ENCODE peak calls at places on chromosomes 5 and 9, in five cellular contexts. One of them, this sample, is unnamed.

GRCh38 chr5:318341-318897 is 3.1 kb upstream of the AHRR start:
- DNase-seq in GM23338: peak; percentile 20
- DNase-seq in HCT116: peak; percentile 48
- DNase-seq in breast epithelium: no peak
- DNase-seq in spleen: no peak
- DNase-seq in this sample: peak; percentile 56

GRCh38 chr9:2662496-2662895 is 40.9 kb downstream of the VLDLR start:
- DNase-seq in GM23338: peak; percentile 62
- DNase-seq in HCT116: no peak
- DNase-seq in breast epithelium: no peak
- DNase-seq in spleen: no peak
- DNase-seq in this sample: no peak

GRCh38 chr9:2216591-2216990 is 201.4 kb downstream of the SMARCA2 start:
- DNase-seq in GM23338: no peak
- DNase-seq in HCT116: no peak
- DNase-seq in breast epithelium: no peak
- DNase-seq in spleen: no peak
- DNase-seq in this sample: no peak

GRCh38 chr5:72602696-72603685 is 95.8 kb upstream of the ZNF366 start:
- DNase-seq in GM23338: no peak
- DNase-seq in HCT116: no peak
- DNase-seq in breast epithelium: no peak
- DNase-seq in spleen: no peak
- DNase-seq in this sample: no peak

GRCh38 chr5:79961731-79962579 is 29.1 kb downstream of the MTX3 start:
- DNase-seq in GM23338: no peak
- DNase-seq in HCT116: no peak
- DNase-seq in breast epithelium: no peak
- DNase-seq in spleen: no peak
- DNase-seq in this sample: no peak

GRCh38 chr9:86668488-86668887 is 278.8 kb downstream of the GAS1 start:
- DNase-seq in GM23338: no peak
- DNase-seq in HCT116: no peak
- DNase-seq in breast epithelium: no peak
- DNase-seq in spleen: no peak
- DNase-seq in this sample: no peak

GRCh38 chr9:134891713-134892112 is 11.1 kb downstream of the FCN2 start:
- DNase-seq in GM23338: no peak
- DNase-seq in HCT116: no peak
- DNase-seq in breast epithelium: no peak
- DNase-seq in spleen: peak; percentile 51
- DNase-seq in this sample: no peak

GRCh38 chr5:133895979-133896378 is 72.4 kb downstream of the C5orf15 start:
- DNase-seq in GM23338: no peak
- DNase-seq in HCT116: no peak
- DNase-seq in breast epithelium: no peak
- DNase-seq in spleen: peak; percentile 3
- DNase-seq in this sample: no peak

GRCh38 chr5:59188415-59189225 is 605.7 kb downstream of the RAB3C start:
- DNase-seq in GM23338: peak; percentile 88
- DNase-seq in HCT116: peak; percentile 46
- DNase-seq in breast epithelium: peak; percentile 56
- DNase-seq in spleen: peak; percentile 89
- DNase-seq in this sample: peak; percentile 62

GRCh38 chr5:14305045-14305444 is 161.9 kb downstream of the TRIO start:
- DNase-seq in GM23338: no peak
- DNase-seq in HCT116: no peak
- DNase-seq in breast epithelium: no peak
- DNase-seq in spleen: no peak
- DNase-seq in this sample: no peak

GRCh38 chr9:114029311-114030170 is 48.6 kb downstream of the AMBP start:
- DNase-seq in GM23338: no peak
- DNase-seq in HCT116: no peak
- DNase-seq in breast epithelium: peak; percentile 10
- DNase-seq in spleen: peak; percentile 45
- DNase-seq in this sample: no peak

GRCh38 chr5:138243794-138244193 is 30.6 kb downstream of the GFRA3 start:
- DNase-seq in GM23338: no peak
- DNase-seq in HCT116: no peak
- DNase-seq in breast epithelium: no peak
- DNase-seq in spleen: no peak
- DNase-seq in this sample: no peak

GRCh38 chr9:131469369-131469768 is 33.3 kb upstream of the POMT1 start:
- DNase-seq in GM23338: no peak
- DNase-seq in HCT116: no peak
- DNase-seq in breast epithelium: peak; percentile 41
- DNase-seq in spleen: peak; percentile 27
- DNase-seq in this sample: no peak

GRCh38 chr5:165457854-165458481 is 1952.5 kb downstream of the MAT2B start:
- DNase-seq in GM23338: peak; percentile 88
- DNase-seq in HCT116: no peak
- DNase-seq in breast epithelium: no peak
- DNase-seq in spleen: no peak
- DNase-seq in this sample: peak; percentile 34

GRCh38 chr9:34123682-34124081 is 2.8 kb downstream of the DCAF12 start:
- DNase-seq in GM23338: no peak
- DNase-seq in HCT116: no peak
- DNase-seq in breast epithelium: no peak
- DNase-seq in spleen: peak; percentile 76
- DNase-seq in this sample: no peak

GRCh38 chr9:14993061-14993800 is 83.0 kb upstream of the FREM1 start:
- DNase-seq in GM23338: peak; percentile 99
- DNase-seq in HCT116: no peak
- DNase-seq in breast epithelium: peak; percentile 79
- DNase-seq in spleen: peak; percentile 82
- DNase-seq in this sample: peak; percentile 82

GRCh38 chr5:149422429-149423286 is 43.6 kb upstream of the IL17B start:
- DNase-seq in GM23338: peak; percentile 64
- DNase-seq in HCT116: no peak
- DNase-seq in breast epithelium: no peak
- DNase-seq in spleen: peak; percentile 81
- DNase-seq in this sample: no peak

GRCh38 chr9:78786794-78787193 is 489.9 kb downstream of the PSAT1 start:
- DNase-seq in GM23338: no peak
- DNase-seq in HCT116: no peak
- DNase-seq in breast epithelium: no peak
- DNase-seq in spleen: no peak
- DNase-seq in this sample: no peak

GRCh38 chr5:107719207-107719606 is 48.5 kb upstream of the EFNA5 start:
- DNase-seq in GM23338: no peak
- DNase-seq in HCT116: no peak
- DNase-seq in breast epithelium: no peak
- DNase-seq in spleen: no peak
- DNase-seq in this sample: no peak

GRCh38 chr9:136282272-136282861 is 21.5 kb downstream of the CCDC187 start:
- DNase-seq in GM23338: no peak
- DNase-seq in HCT116: no peak
- DNase-seq in breast epithelium: no peak
- DNase-seq in spleen: no peak
- DNase-seq in this sample: no peak

GRCh38 chr5:104355350-104355749 is 792.8 kb upstream of the NUDT12 start:
- DNase-seq in GM23338: no peak
- DNase-seq in HCT116: peak; percentile 33
- DNase-seq in breast epithelium: no peak
- DNase-seq in spleen: no peak
- DNase-seq in this sample: no peak

GRCh38 chr9:2242778-2243395 is 227.7 kb downstream of the SMARCA2 start:
- DNase-seq in GM23338: peak; percentile 48
- DNase-seq in HCT116: no peak
- DNase-seq in breast epithelium: no peak
- DNase-seq in spleen: no peak
- DNase-seq in this sample: no peak

GRCh38 chr5:19855929-19856328 is 132.1 kb downstream of the CDH18 start:
- DNase-seq in GM23338: no peak
- DNase-seq in HCT116: no peak
- DNase-seq in breast epithelium: no peak
- DNase-seq in spleen: no peak
- DNase-seq in this sample: no peak

GRCh38 chr9:73024601-73025034 is 71.8 kb upstream of the ALDH1A1 start:
- DNase-seq in GM23338: no peak
- DNase-seq in HCT116: no peak
- DNase-seq in breast epithelium: no peak
- DNase-seq in spleen: no peak
- DNase-seq in this sample: no peak

GRCh38 chr9:127311239-127311741 is 46.7 kb downstream of the GARNL3 start:
- DNase-seq in GM23338: peak; percentile 69
- DNase-seq in HCT116: peak; percentile 1
- DNase-seq in breast epithelium: no peak
- DNase-seq in spleen: no peak
- DNase-seq in this sample: no peak

GRCh38 chr5:74139589-74139988 is 500.9 kb downstream of the ENC1 start:
- DNase-seq in GM23338: no peak
- DNase-seq in HCT116: no peak
- DNase-seq in breast epithelium: no peak
- DNase-seq in spleen: no peak
- DNase-seq in this sample: no peak

GRCh38 chr5:56212127-56212879 is 20.8 kb downstream of the ANKRD55 start:
- DNase-seq in GM23338: no peak
- DNase-seq in HCT116: no peak
- DNase-seq in breast epithelium: no peak
- DNase-seq in spleen: no peak
- DNase-seq in this sample: no peak

GRCh38 chr9:90988318-90988717 is 186.7 kb downstream of the SYK start:
- DNase-seq in GM23338: no peak
- DNase-seq in HCT116: no peak
- DNase-seq in breast epithelium: no peak
- DNase-seq in spleen: no peak
- DNase-seq in this sample: no peak

GRCh38 chr9:28808042-28808441 is 1234.8 kb upstream of the C9orf72 start:
- DNase-seq in GM23338: no peak
- DNase-seq in HCT116: no peak
- DNase-seq in breast epithelium: no peak
- DNase-seq in spleen: no peak
- DNase-seq in this sample: no peak

GRCh38 chr5:93328833-93329232 is 252.2 kb downstream of the NR2F1-AS1 start:
- DNase-seq in GM23338: no peak
- DNase-seq in HCT116: no peak
- DNase-seq in breast epithelium: no peak
- DNase-seq in spleen: no peak
- DNase-seq in this sample: no peak

GRCh38 chr5:157546456-157547100 is 29.0 kb downstream of the ADAM19 start:
- DNase-seq in GM23338: no peak
- DNase-seq in HCT116: no peak
- DNase-seq in breast epithelium: no peak
- DNase-seq in spleen: no peak
- DNase-seq in this sample: no peak

GRCh38 chr5:140339636-140340035 is 6.8 kb downstream of the HBEGF start:
- DNase-seq in GM23338: no peak
- DNase-seq in HCT116: no peak
- DNase-seq in breast epithelium: no peak
- DNase-seq in spleen: peak; percentile 11
- DNase-seq in this sample: no peak
- H3K27ac ChIP-seq in GM23338: no peak overlapping the region
- H3K27ac ChIP-seq in HCT116: no peak overlapping the region
- H3K27ac ChIP-seq in breast epithelium: no peak overlapping the region
- H3K27ac ChIP-seq in spleen: peak overlapping the region; percentile 26
- H3K27ac ChIP-seq in this sample: no peak overlapping the region

GRCh38 chr5:7374186-7374585 is 21.8 kb upstream of the ADCY2 start:
- DNase-seq in GM23338: no peak
- DNase-seq in HCT116: no peak
- DNase-seq in breast epithelium: no peak
- DNase-seq in spleen: no peak
- DNase-seq in this sample: no peak

GRCh38 chr5:7377761-7378160 is 18.2 kb upstream of the ADCY2 start:
- DNase-seq in GM23338: no peak
- DNase-seq in HCT116: no peak
- DNase-seq in breast epithelium: no peak
- DNase-seq in spleen: no peak
- DNase-seq in this sample: peak; percentile 37

GRCh38 chr5:7382588-7382987 is 13.3 kb upstream of the ADCY2 start:
- DNase-seq in GM23338: no peak
- DNase-seq in HCT116: no peak
- DNase-seq in breast epithelium: no peak
- DNase-seq in spleen: no peak
- DNase-seq in this sample: no peak

GRCh38 chr5:7372399-7372798 is 23.5 kb upstream of the ADCY2 start:
- DNase-seq in GM23338: no peak
- DNase-seq in HCT116: no peak
- DNase-seq in breast epithelium: no peak
- DNase-seq in spleen: no peak
- DNase-seq in this sample: no peak

GRCh38 chr5:7376889-7377288 is 19.0 kb upstream of the ADCY2 start:
- DNase-seq in GM23338: no peak
- DNase-seq in HCT116: no peak
- DNase-seq in breast epithelium: no peak
- DNase-seq in spleen: no peak
- DNase-seq in this sample: no peak
- TF ChIP-seq POLR2AphosphoS5 in GM23338: no peak
- TF ChIP-seq POLR2AphosphoS5 in HCT116: no peak
- TF ChIP-seq POLR2AphosphoS5 in breast epithelium: no peak
- TF ChIP-seq POLR2AphosphoS5 in spleen: no peak
- TF ChIP-seq POLR2AphosphoS5 in this sample: no peak

DNA sequence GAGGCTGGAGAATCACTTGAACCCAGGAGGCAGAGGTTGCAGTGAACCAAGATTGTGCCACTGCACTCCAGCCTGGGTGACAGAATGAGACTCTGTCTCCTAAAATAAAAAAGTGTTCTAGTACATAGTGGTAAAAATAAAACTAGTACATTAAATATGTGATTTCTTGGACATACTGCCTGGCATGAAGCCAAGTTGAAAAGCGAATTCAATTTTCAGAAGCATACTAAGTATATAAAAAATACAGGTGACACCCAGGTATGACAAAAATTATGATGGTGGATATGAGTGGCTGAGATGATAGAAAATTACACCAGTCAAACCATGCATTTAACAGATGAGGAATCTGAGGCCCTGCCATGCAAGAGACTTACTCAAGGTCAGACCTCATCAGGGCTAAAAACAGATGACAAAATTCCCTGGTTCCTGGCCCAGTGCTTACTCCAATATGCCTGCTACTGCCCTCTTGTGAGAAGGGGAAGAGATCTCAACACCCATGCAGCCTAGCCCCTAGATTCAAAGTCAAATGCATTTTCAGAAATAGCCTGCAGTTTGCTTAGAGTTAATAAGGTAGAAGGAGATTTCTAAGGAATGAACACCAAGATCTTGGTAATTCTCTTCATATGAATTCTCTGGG is 46.6 kb upstream of the GNPDA1 start:
- DNase-seq in GM23338: peak; percentile 58
- DNase-seq in HCT116: peak; percentile 35
- DNase-seq in breast epithelium: no peak
- DNase-seq in spleen: no peak
- DNase-seq in this sample: no peak
- H3K27ac ChIP-seq in GM23338: no peak overlapping the region
- H3K27ac ChIP-seq in HCT116: no peak overlapping the region
- H3K27ac ChIP-seq in breast epithelium: no peak overlapping the region
- H3K27ac ChIP-seq in spleen: no peak overlapping the region
- H3K27ac ChIP-seq in this sample: no peak overlapping the region

DNA sequence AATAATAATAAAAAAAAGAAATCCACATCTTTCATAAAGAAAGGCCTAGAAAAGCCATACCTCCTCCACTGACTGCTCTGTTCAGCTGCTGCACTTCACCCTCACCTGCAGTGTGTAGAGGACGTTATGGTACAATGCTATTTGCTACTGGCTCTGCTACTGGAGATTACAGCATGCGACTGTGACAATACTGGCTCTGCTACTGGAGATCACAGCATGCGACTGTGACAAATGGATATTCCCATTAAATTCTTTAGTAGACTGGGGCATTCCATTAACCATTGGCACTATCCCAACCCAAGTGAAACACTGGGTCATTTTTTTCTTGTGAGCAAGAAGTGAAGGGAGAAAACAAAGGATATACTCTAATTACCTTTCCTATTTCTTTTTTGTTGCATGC is 1063.5 kb upstream of the DMAC1 start:
- DNase-seq in GM23338: no peak
- DNase-seq in HCT116: no peak
- DNase-seq in breast epithelium: no peak
- DNase-seq in spleen: no peak
- DNase-seq in this sample: no peak
- TF ChIP-seq POLR2AphosphoS5 in GM23338: no peak
- TF ChIP-seq POLR2AphosphoS5 in HCT116: no peak
- TF ChIP-seq POLR2AphosphoS5 in breast epithelium: no peak
- TF ChIP-seq POLR2AphosphoS5 in spleen: no peak
- TF ChIP-seq POLR2AphosphoS5 in this sample: no peak